ENCODE peak calls at places on chromosome 15, in six cellular contexts. V is Panc1, Z is K562, B is HepG2, N is upper lobe of left lung, Y is GM12878. O is an unnamed sample.

GRCh38 chr15:20340331-20340811 is 201.2 kb downstream of the GOLGA6L6 start:
- ATAC-seq in V (peak), B (peak), Z (peak), N (peak), Y (no peak), O (peak)

GRCh38 chr15:66911131-66911700 is 154.2 kb upstream of the SMAD3 start:
- ATAC-seq in Z (peak), N (no peak), V (no peak), Y (no peak), B (no peak), O (no peak)

GRCh38 chr15:84621358-84621979 is 20.7 kb downstream of the ZSCAN2 start:
- ATAC-seq in Z (no peak), Y (no peak), N (no peak), V (no peak), B (no peak), O (no peak)

GRCh38 chr15:57772223-57772957 is 65.9 kb downstream of the POLR2M start:
- ATAC-seq in B (no peak), Y (no peak), N (no peak), V (no peak), Z (no peak), O (no peak)

GRCh38 chr15:101615986-101616848 is 36.0 kb downstream of the TM2D3 start:
- ATAC-seq in N (peak), V (peak), Z (peak), B (peak), Y (no peak), O (peak)

GRCh38 chr15:33357845-33358244 is 47.1 kb downstream of the RYR3 start:
- ATAC-seq in N (no peak), V (no peak), Z (no peak), Y (no peak), B (no peak), O (no peak)

GRCh38 chr15:35697549-35698299 is 151.8 kb upstream of the DPH6 start:
- ATAC-seq in V (no peak), Y (no peak), Z (peak), N (peak), B (no peak), O (peak)

GRCh38 chr15:68802373-68802772 is 18.3 kb downstream of the ANP32A start:
- ATAC-seq in N (no peak), V (no peak), B (no peak), Y (no peak), Z (no peak), O (no peak)

GRCh38 chr15:25508369-25509002 is 69.7 kb upstream of the UBE3A start:
- ATAC-seq in B (peak), N (peak), Z (peak), V (no peak), Y (peak), O (no peak)

GRCh38 chr15:85419200-85419599 is 38.8 kb downstream of the AKAP13 start:
- ATAC-seq in N (no peak), V (no peak), Y (no peak), B (no peak), Z (no peak), O (no peak)

GRCh38 chr15:64019764-64020163 is 26.5 kb downstream of the DAPK2 start:
- ATAC-seq in Z (no peak), V (peak), Y (peak), B (peak), N (peak), O (no peak)

GRCh38 chr15:57327985-57328471 is 48.3 kb upstream of the CGNL1 start:
- ATAC-seq in V (no peak), Z (no peak), B (no peak), N (peak), Y (no peak), O (peak)

GRCh38 chr15:85897818-85898717 is 103.3 kb upstream of the KLHL25 start:
- ATAC-seq in V (peak), Y (no peak), N (peak), B (peak), Z (no peak), O (no peak)

GRCh38 chr15:69463182-69463756 is 10.7 kb downstream of the RPLP1 start:
- ATAC-seq in B (no peak), Z (no peak), V (no peak), Y (no peak), N (no peak), O (no peak)

GRCh38 chr15:78396976-78397375 is 41.0 kb upstream of the IREB2 start:
- ATAC-seq in Z (peak), B (peak), N (peak), Y (peak), V (no peak), O (peak)

GRCh38 chr15:66939016-66939415 is 126.4 kb upstream of the SMAD3 start:
- ATAC-seq in Z (no peak), N (no peak), V (no peak), B (no peak), Y (no peak), O (no peak)

GRCh38 chr15:61916104-61916503 is 144.1 kb downstream of the VPS13C start:
- ATAC-seq in B (no peak), Y (no peak), Z (no peak), V (no peak), N (no peak), O (no peak)

GRCh38 chr15:65085990-65086679 is 9.6 kb downstream of the KBTBD13 start:
- ATAC-seq in Y (peak), V (peak), B (peak), N (no peak), Z (peak), O (no peak)

GRCh38 chr15:65212097-65212496 is 824 bp upstream of the CILP start:
- ATAC-seq in N (no peak), Z (peak), B (peak), Y (peak), V (peak), O (no peak)

GRCh38 chr15:71084264-71084663 is 31.0 kb upstream of the THSD4 start:
- ATAC-seq in V (no peak), Z (no peak), Y (no peak), B (no peak), N (no peak), O (no peak)

GRCh38 chr15:95910643-95911212 is 419.8 kb upstream of the NR2F2 start:
- ATAC-seq in Y (no peak), N (no peak), Z (no peak), V (no peak), B (no peak), O (no peak)
- TF ChIP-seq POLR2AphosphoS5 in Y (no peak), N (no peak), Z (no peak), V (no peak), B (no peak), O (no peak)

DNA sequence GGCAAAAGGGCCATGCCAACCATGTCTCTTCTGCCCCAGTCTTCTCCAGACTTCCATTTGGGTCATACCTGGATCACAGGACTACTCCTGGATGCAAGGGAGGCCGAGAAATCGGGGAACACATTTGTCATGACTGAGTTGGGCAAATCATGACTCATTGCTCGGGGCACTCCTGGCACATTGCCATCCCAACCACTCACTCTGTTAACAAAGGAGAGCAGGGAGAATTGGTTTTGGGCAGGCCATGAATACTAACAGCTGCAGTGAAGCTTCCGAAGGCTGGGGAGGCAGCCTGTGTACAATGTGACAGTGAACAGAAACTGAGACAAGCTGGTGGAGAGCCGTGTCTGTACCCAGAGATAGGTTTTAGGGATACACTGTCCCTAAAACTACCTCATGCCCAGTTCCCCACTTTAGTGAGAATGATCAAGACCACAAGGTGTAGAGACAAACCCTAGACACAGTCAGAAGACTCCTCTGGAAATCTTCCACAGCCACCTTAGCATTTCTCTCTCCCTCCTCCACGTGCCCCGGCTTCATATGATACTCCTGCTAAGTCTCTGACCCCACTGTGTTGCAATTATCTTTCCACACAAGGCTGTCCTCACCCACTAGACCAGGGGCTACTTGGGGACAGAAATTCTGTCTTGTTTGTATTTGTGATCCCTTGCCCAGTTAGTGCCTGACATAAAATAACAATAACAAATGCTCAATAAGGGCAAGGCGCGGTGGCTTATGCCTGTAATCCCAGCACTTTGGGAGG is 10.5 kb upstream of the BUB1B start:
- ATAC-seq in N (no peak), B (no peak), Y (no peak), V (peak), Z (no peak), O (no peak)
- TF ChIP-seq POLR2AphosphoS5 in N (no peak), B (no peak), Y (no peak), V (no peak), Z (no peak), O (no peak)

GRCh38 chr15:81729340-81729739 is 316.5 kb downstream of the MEX3B start:
- ATAC-seq in N (no peak), V (no peak), Z (no peak), Y (no peak), B (no peak), O (no peak)

GRCh38 chr15:81722982-81723381 is 322.8 kb downstream of the MEX3B start:
- ATAC-seq in B (no peak), Y (no peak), N (peak), Z (no peak), V (no peak), O (no peak)

GRCh38 chr15:81725590-81725989 is 320.2 kb downstream of the MEX3B start:
- ATAC-seq in Z (no peak), Y (no peak), V (no peak), N (no peak), B (no peak), O (no peak)

DNA sequence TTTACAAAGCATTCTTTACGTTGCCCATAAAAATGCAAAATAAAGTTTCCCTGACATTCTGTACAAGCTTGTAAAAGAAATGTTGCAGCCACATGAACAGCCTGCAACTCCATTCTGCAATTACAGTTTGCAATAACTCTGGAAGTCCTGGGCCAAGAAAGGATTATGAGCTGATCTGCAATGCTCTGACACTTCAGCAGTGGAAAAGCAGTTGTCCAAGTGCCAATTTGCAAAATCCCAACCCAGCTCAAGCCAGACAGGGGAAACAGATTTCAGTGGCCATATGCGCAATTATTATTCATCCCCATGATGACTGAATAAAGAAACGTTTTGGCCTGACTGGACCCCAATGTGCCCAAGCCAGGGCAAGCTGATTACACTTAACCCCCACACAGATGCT is 322.1 kb downstream of the MEX3B start:
- ATAC-seq in B (no peak), V (no peak), Y (no peak), N (peak), Z (no peak), O (peak)
- TF ChIP-seq POLR2AphosphoS5 in B (no peak), V (no peak), Y (no peak), N (no peak), Z (no peak), O (peak)

DNA sequence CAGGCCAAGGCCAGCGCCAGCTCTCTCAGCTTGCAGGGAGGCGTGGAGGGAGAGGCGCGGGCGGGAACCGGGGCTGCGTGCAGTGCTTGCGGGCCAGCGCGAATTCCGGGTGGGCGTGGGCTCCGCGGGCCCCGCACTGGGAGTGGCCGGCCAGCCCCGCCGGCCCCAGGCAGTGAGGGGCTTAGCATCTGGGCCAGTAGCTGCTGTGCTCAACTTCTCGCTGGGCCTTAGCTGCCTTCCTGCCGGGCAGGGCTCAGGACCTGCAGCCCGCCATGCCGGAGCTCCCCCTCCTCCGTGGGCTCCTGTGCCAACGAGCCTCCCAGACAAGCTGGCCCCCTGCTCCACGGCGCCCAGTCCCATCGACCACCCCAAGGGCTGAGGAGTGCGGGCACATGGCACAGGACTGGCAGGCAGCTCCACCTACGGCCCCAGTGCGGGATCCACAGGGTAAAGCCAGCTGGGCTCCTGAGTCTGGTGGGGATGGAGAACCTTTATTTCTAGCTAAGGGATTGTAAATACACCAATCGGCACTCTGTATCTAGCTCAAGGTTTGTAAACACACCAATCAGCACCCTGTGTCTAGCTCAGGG is 7.5 kb downstream of the PGPEP1L start:
- ATAC-seq in Z (no peak), B (no peak), N (no peak), V (no peak), Y (no peak), O (no peak)
- TF ChIP-seq POLR2AphosphoS5 in Z (no peak), B (no peak), N (no peak), V (no peak), Y (no peak), O (no peak)

GRCh38 chr15:92077353-92078080 is 224.0 kb downstream of the SLCO3A1 start:
- ATAC-seq in V (peak), N (peak), Z (peak), Y (peak), B (peak), O (peak)

GRCh38 chr15:92074161-92074560 is 220.7 kb downstream of the SLCO3A1 start:
- ATAC-seq in B (no peak), Z (no peak), V (no peak), Y (no peak), N (no peak), O (no peak)

GRCh38 chr15:92074646-92075045 is 221.1 kb downstream of the SLCO3A1 start:
- ATAC-seq in B (no peak), Y (no peak), Z (no peak), V (no peak), N (peak), O (peak)

GRCh38 chr15:92076536-92076935 is 223.0 kb downstream of the SLCO3A1 start:
- ATAC-seq in V (no peak), Y (no peak), B (no peak), Z (no peak), N (no peak), O (no peak)

GRCh38 chr15:92075764-92076163 is 222.3 kb downstream of the SLCO3A1 start:
- ATAC-seq in Z (no peak), V (no peak), Y (no peak), B (no peak), N (no peak), O (no peak)
- TF ChIP-seq POLR2AphosphoS5 in Z (no peak), V (no peak), Y (no peak), B (no peak), N (no peak), O (no peak)

DNA sequence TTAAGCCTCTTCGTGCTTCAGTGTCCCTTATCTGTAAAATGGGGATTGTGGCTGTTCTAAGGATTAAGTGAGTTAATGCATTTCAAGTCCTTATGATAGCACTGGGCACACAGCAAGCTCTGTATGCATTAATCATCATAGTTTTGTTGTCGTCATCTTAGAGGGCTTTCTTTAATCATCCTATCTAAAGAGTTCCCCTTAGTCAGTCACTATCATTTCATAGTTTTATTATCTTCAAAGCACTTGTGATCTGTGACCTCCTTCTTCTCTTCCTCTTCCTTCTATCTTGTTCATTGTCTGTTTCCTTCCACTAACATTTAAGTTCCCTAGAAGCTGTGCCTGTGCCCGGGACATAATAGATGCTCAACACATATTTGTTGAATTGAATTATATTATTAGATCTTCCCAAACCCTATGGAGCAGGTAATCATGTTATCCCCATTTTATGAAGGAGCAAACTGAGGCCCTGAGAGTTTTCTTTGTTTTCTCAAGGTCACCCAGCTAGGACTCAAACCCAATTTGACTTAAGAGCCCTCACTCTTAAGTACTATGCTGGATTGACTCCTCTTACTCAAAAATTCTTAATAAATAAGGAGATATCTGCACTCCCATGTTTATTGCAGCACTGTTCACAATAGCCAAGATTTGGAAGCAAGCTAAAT is 24.1 kb downstream of the DUOX2 start:
- ATAC-seq in B (no peak), Y (no peak), V (no peak), Z (no peak), N (no peak), O (no peak)
- TF ChIP-seq POLR2AphosphoS5 in B (no peak), Y (no peak), V (no peak), Z (no peak), N (no peak), O (no peak)

GRCh38 chr15:92438471-92438870 is 44.8 kb downstream of the ST8SIA2 start:
- ATAC-seq in V (no peak), Z (no peak), B (no peak), Y (no peak), N (no peak), O (no peak)
- TF ChIP-seq POLR2AphosphoS5 in V (no peak), Z (no peak), B (no peak), Y (no peak), N (no peak), O (no peak)

DNA sequence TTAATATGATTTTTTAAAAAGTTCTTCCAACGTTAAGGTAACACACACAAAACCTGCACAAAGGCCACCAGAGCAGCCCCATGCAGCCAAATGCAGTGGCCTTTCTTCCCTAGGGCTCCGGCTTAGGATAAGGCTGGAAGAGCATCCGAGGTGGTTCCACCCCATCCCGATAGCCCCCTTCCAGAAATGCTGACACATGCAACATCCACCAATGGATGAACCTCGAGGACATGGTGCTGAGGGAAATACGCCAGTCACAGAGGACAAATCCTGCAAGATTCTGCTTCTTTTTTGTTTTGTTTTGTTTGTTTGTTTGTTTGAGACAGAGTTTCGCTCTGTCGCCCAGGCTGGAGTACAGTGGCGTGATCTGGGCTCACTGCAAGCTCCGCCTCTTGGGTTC is 199.3 kb upstream of the NSMCE3 start:
- ATAC-seq in Y (no peak), Z (no peak), B (no peak), V (no peak), N (no peak), O (no peak)
- TF ChIP-seq POLR2AphosphoS5 in Y (no peak), Z (no peak), B (no peak), V (no peak), N (no peak), O (no peak)

GRCh38 chr15:74461847-74462511 is 1.0 kb upstream of the UBL7 start:
- ATAC-seq in N (no peak), Z (peak), Y (no peak), B (peak), V (no peak), O (no peak)

GRCh38 chr15:74463634-74464033 is 2.7 kb upstream of the UBL7 start:
- ATAC-seq in Y (no peak), Z (no peak), N (no peak), B (no peak), V (no peak), O (no peak)

GRCh38 chr15:74464897-74465296 is 3.9 kb upstream of the UBL7 start:
- ATAC-seq in Z (no peak), N (no peak), V (no peak), Y (no peak), B (no peak), O (no peak)

GRCh38 chr15:74466570-74466969 is 5.6 kb upstream of the UBL7 start:
- ATAC-seq in Z (no peak), Y (no peak), B (no peak), V (no peak), N (no peak), O (no peak)

GRCh38 chr15:74464216-74464615 is 3.3 kb upstream of the UBL7 start:
- ATAC-seq in N (no peak), Z (no peak), B (no peak), Y (no peak), V (no peak), O (no peak)
- TF ChIP-seq POLR2AphosphoS5 in N (no peak), Z (no peak), B (no peak), Y (no peak), V (no peak), O (no peak)

DNA sequence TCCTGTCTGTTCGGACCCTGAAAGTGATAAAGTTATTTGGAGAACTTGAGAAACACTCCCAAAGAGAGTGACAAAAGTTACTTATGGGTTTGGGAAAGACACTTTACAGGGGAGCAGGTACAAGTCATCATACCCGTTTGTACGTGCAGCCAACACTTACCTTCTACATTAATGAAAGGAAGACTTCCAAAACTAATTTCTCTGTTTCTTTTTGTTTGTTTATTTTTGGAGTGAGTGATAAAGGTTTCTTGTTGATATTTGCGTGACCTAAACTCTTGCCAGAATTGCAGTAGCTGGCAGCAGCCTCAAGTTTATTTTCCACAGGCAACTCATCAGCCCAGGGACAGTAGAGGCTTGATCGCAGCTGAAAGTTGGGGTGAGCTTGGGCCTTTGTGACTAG is 8.4 kb downstream of the ABHD2 start:
- ATAC-seq in B (no peak), Z (no peak), N (no peak), Y (no peak), V (peak), O (no peak)
- TF ChIP-seq POLR2AphosphoS5 in B (no peak), Z (no peak), N (no peak), Y (no peak), V (no peak), O (no peak)

O was measured in gastroesophageal sphincter.